ENCODE peak calls at places on chromosome 20, in nine cellular contexts. J, I, Q, A, F, B, R, P and O are unnamed samples.

GRCh38 chr20:32534661-32535240 is 50.4 kb downstream of the NOL4L start:
- DNase-seq in J (no peak), I (no peak), Q (no peak), A (no peak), F (no peak), B (no peak), R (peak), P (peak), O (peak)

GRCh38 chr20:2026514-2026913 is 32.7 kb upstream of the PDYN start:
- DNase-seq in J (no peak), I (no peak), Q (no peak), A (no peak), F (no peak), B (no peak), R (no peak), P (no peak), O (no peak)

GRCh38 chr20:8132632-8133587 is 844 bp downstream of the PLCB1 start:
- DNase-seq in J (peak), I (peak), Q (no peak), A (no peak), F (no peak), B (no peak), R (no peak), P (no peak), O (no peak)

GRCh38 chr20:15188415-15188814 is 851.0 kb upstream of the FLRT3 start:
- DNase-seq in J (no peak), I (no peak), Q (no peak), A (no peak), F (no peak), B (no peak), R (no peak), P (no peak), O (no peak)

GRCh38 chr20:5316188-5317158 is at the start of gene PROKR2:
- DNase-seq in J (no peak), I (no peak), Q (no peak), A (no peak), F (no peak), B (no peak), R (no peak), P (no peak), O (no peak)

GRCh38 chr20:311603-312002 is 13.7 kb upstream of the SOX12 start:
- DNase-seq in J (no peak), I (no peak), Q (no peak), A (no peak), F (no peak), B (no peak), R (no peak), P (no peak), O (no peak)

GRCh38 chr20:47220161-47220582 is 136.3 kb downstream of the ZMYND8 start:
- DNase-seq in J (peak), I (peak), Q (no peak), A (peak), F (peak), B (no peak), R (peak), P (peak), O (no peak)

GRCh38 chr20:53751394-53752368 is 158.0 kb upstream of the ZNF217 start:
- DNase-seq in J (no peak), I (no peak), Q (no peak), A (peak), F (peak), B (no peak), R (no peak), P (peak), O (peak)

GRCh38 chr20:45044084-45044573 is 56.8 kb downstream of the KCNS1 start:
- DNase-seq in J (no peak), I (peak), Q (peak), A (no peak), F (peak), B (peak), R (no peak), P (peak), O (peak)

GRCh38 chr20:32415494-32415893 is 57.4 kb downstream of the ASXL1 start:
- DNase-seq in J (no peak), I (no peak), Q (no peak), A (no peak), F (no peak), B (no peak), R (no peak), P (peak), O (no peak)

GRCh38 chr20:58235010-58235409 is 6.6 kb upstream of the ANKRD60 start:
- DNase-seq in J (no peak), I (no peak), Q (no peak), A (no peak), F (no peak), B (no peak), R (no peak), P (no peak), O (no peak)

GRCh38 chr20:2084703-2085102 is 16.9 kb upstream of the STK35 start:
- DNase-seq in J (no peak), I (peak), Q (peak), A (no peak), F (no peak), B (no peak), R (no peak), P (no peak), O (peak)

GRCh38 chr20:3785240-3786125 is 1.1 kb downstream of the CENPB start:
- DNase-seq in J (peak), I (peak), Q (no peak), A (no peak), F (no peak), B (no peak), R (no peak), P (no peak), O (no peak)

GRCh38 chr20:24987873-24988835 is 4.4 kb downstream of the APMAP start:
- DNase-seq in J (no peak), I (no peak), Q (no peak), A (no peak), F (no peak), B (no peak), R (no peak), P (no peak), O (no peak)

GRCh38 chr20:48875233-48875913 is 46.1 kb upstream of the ARFGEF2 start:
- DNase-seq in J (no peak), I (no peak), Q (no peak), A (no peak), F (no peak), B (no peak), R (no peak), P (no peak), O (no peak)